ENCODE peak calls at places on chromosomes 7 and 10, in ten cellular contexts. I is neuronal stem cell; C is heart right ventricle; J is stomach; N is CD8-positive, alpha-beta T cell; X is Panc1; S is small intestine; M is Peyer's patch; O is left ventricle myocardium inferior; D is A549. W is an unnamed sample. For H3K4me1, the result is how much of the 10 kb centered on the place peaks cover.

GRCh38 chr7:143272871-143273270 is 9.6 kb downstream of the GSTK1 start:
- DNase-seq in I (no peak), M (no peak), O (no peak), D (no peak), S (no peak), J (no peak), C (no peak), N (no peak), X (no peak), W (no peak)

GRCh38 chr10:3482200-3482993 is 302.6 kb downstream of the KLF6 start:
- DNase-seq in X (no peak), I (peak), N (no peak), J (peak), D (peak), C (peak), S (peak), M (peak), O (no peak), W (peak)

GRCh38 chr10:11161910-11162309 is 144.2 kb downstream of the CELF2 start:
- DNase-seq in D (no peak), C (no peak), N (no peak), X (no peak), I (no peak), O (no peak), J (no peak), S (no peak), M (no peak), W (no peak)

GRCh38 chr10:97977673-97978072 is 52.7 kb downstream of the CRTAC1 start:
- DNase-seq in X (no peak), S (no peak), I (no peak), D (no peak), J (no peak), M (no peak), N (no peak), O (no peak), C (no peak), W (no peak)

GRCh38 chr7:7595451-7595850 is 28.8 kb downstream of the MIOS start:
- DNase-seq in N (no peak), S (peak), O (no peak), J (no peak), C (no peak), I (no peak), D (peak), X (peak), M (no peak), W (no peak)

GRCh38 chr7:124667312-124667711 is 98.3 kb downstream of the GPR37 start:
- DNase-seq in C (no peak), D (no peak), N (no peak), S (no peak), J (no peak), M (no peak), X (no peak), O (no peak), I (no peak), W (peak)

GRCh38 chr10:11337516-11337915 is 273.9 kb downstream of the USP6NL start:
- DNase-seq in S (no peak), M (no peak), N (no peak), X (no peak), I (no peak), D (no peak), O (no peak), J (no peak), C (no peak), W (no peak)

GRCh38 chr10:76352300-76352699 is 920.9 kb downstream of the LRMDA start:
- DNase-seq in X (no peak), S (no peak), C (no peak), M (no peak), J (no peak), D (peak), N (no peak), O (no peak), I (no peak), W (peak)

GRCh38 chr10:22670796-22671195 is 43.6 kb downstream of the PIP4K2A start:
- DNase-seq in N (no peak), C (no peak), M (no peak), D (no peak), O (no peak), X (no peak), J (no peak), I (no peak), S (no peak), W (no peak)

DNA sequence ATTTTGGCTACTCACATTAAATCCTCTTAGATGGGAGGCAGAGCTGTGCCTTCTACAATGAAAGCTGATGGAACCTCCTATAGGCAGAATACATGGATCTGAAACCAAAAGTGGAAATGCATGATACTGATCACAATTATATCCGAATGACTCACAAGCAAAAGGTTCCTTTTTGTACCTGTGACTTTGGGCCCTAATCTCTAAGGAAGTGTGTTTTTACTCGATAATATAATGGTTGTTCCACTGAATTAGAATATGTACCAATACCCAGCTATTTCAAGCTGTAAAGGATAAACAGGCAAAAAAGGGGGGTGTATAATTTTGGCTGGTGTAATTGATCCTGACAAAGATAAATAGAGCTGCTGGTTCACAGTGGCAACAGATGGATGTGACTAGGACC is 17.6 kb upstream of the LAMB1 start:
- DNase-seq in M (no peak), D (no peak), C (no peak), O (no peak), X (no peak), I (no peak), J (no peak), N (no peak), S (peak), W (no peak)
- H3K4me1 ChIP-seq in M (under half), D (under half), C (under half), O (under half), X (under half), I (under half), J (under half), N (under half), S (under half), W (under half)

GRCh38 chr10:72273410-72274212 is at the start of gene DDIT4:
- DNase-seq in M (peak), I (peak), J (peak), S (peak), D (peak), O (peak), C (peak), N (peak), X (peak), W (peak)
- H3K4me1 ChIP-seq in M (under half), I (under half), J (under half), S (under half), D (half or more), O (half or more), C (under half), N (under half), X (under half), W (under half)

GRCh38 chr7:42144253-42145002 is 92.6 kb downstream of the GLI3 start:
- DNase-seq in X (no peak), M (no peak), N (no peak), O (no peak), S (no peak), J (no peak), C (no peak), I (no peak), D (no peak), W (no peak)

GRCh38 chr7:42142089-42142488 is 94.9 kb downstream of the GLI3 start:
- DNase-seq in O (no peak), C (no peak), N (no peak), X (no peak), J (no peak), S (no peak), I (no peak), D (no peak), M (no peak), W (no peak)

GRCh38 chr7:42143605-42144252 is 93.3 kb downstream of the GLI3 start:
- DNase-seq in N (no peak), D (no peak), C (no peak), I (no peak), O (no peak), X (no peak), S (no peak), J (no peak), M (no peak), W (no peak)

GRCh38 chr7:42151309-42151708 is 85.7 kb downstream of the GLI3 start:
- DNase-seq in I (no peak), D (no peak), N (no peak), C (peak), X (no peak), M (no peak), S (no peak), J (no peak), O (no peak), W (no peak)

DNA sequence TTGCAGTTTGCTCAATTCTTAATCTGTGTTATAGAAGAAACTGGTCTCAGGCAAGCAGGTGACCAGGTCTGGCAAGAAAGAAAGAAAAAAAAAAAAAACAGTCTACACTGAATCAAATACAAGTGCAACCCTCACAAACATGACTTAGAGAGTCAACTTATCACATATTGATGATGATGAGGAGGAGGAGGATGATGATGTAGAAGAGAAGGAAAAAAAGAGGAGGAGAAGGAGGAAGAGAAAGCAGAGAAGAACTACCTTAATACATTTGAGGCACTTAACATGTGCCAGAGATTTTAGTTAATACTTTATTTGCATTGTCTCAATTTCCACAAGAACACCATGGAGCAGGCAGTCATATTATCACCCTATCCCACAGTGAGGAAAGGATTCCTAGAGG is 91.5 kb downstream of the GLI3 start:
- DNase-seq in C (no peak), O (no peak), M (no peak), D (no peak), I (no peak), S (no peak), J (no peak), N (no peak), X (no peak), W (no peak)
- H3K4me1 ChIP-seq in C (under half), O (under half), M (under half), D (under half), I (under half), S (under half), J (under half), N (under half), X (under half), W (under half)

DNA sequence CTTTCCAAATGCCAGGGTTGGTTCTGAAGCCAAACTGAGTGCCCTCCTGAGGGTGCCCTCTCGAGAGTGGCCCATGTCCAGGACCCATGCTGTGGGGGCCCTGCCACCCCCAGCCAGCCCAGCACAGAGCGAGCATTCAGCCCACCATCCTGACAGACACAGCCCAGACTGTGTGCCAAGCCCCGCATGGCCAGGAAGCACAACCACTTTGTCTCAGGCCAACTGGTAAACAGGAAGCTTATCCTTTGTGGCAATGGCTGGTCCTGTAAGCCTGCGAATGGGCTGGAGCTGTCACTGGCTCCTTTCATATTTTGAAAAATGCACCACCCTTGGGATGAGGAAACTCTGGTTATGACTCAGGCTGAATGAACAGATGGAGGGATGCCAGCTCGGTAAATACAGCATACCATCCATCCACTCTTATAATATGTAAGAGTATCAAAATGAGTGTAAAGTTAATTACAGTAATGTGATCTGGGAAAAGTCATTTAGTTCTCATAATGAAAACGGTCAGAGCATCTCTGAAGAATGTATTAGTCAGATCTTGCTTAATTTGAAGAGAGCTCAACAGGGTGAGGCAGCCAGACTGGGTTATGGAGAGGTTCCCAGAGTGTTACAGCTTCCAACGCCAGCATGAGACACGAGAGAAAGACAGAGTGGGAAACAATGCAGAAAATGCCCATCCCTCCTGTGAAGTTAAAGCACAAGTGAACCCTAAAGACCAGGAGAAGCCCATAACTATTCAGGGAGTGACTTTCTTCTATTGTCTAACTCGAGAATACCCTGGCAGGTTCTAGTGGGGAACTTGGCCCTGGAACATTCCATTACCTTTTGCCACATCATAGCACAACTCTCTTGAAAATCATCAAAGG is 65.1 kb downstream of the STK17A start:
- DNase-seq in M (peak), D (peak), X (peak), O (peak), I (no peak), J (peak), N (no peak), S (no peak), C (peak), W (peak)
- H3K4me1 ChIP-seq in M (under half), D (half or more), X (half or more), O (half or more), I (under half), J (under half), N (half or more), S (under half), C (half or more), W (under half)

DNA sequence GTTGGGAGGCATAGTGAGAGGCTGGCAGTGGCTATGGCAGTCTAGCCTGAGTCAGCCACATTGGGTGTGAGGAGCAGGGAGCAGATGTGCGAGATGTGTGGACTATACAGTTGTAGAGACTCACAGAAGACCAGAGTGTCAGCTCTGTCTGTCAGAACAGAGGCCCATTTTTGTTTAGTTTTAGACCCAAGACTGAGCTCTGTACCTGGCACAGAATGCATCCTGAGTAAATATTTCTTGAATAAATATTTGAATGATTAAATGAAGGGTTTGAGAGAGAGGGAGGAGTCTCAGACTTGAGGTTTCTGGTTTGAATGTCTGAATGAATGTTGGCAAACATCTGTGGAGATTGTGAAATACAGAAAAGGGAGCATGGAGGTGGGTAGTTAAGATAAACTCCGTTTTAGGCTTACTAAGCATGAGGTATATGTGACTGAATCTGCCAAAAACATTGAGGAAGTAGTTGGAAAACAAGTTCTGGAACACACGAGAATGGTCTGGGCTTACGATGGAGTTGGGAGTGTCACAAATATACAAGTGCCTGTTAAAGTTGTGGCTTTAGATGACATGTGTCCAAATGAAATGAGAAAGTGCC is 3.6 kb downstream of the SEC23IP start:
- DNase-seq in N (no peak), X (no peak), D (peak), I (no peak), C (no peak), J (peak), O (no peak), M (no peak), S (peak), W (peak)
- H3K4me1 ChIP-seq in N (under half), X (under half), D (under half), I (under half), C (under half), J (under half), O (half or more), M (under half), S (under half), W (under half)

GRCh38 chr7:6482307-6482706 is 34.6 kb upstream of the DAGLB start:
- DNase-seq in N (no peak), X (no peak), D (no peak), C (no peak), J (no peak), I (no peak), M (peak), O (no peak), S (peak), W (no peak)

GRCh38 chr7:6478186-6478585 is 30.4 kb upstream of the DAGLB start:
- DNase-seq in M (no peak), X (no peak), S (no peak), D (no peak), J (no peak), C (no peak), O (no peak), I (no peak), N (no peak), W (no peak)

GRCh38 chr7:6481445-6481844 is 33.7 kb upstream of the DAGLB start:
- DNase-seq in C (no peak), D (no peak), X (no peak), I (no peak), S (no peak), J (no peak), N (no peak), M (no peak), O (no peak), W (no peak)

GRCh38 chr7:6479067-6479466 is 31.3 kb upstream of the DAGLB start:
- DNase-seq in O (no peak), C (no peak), X (no peak), M (no peak), S (no peak), D (no peak), I (no peak), J (no peak), N (no peak), W (no peak)

DNA sequence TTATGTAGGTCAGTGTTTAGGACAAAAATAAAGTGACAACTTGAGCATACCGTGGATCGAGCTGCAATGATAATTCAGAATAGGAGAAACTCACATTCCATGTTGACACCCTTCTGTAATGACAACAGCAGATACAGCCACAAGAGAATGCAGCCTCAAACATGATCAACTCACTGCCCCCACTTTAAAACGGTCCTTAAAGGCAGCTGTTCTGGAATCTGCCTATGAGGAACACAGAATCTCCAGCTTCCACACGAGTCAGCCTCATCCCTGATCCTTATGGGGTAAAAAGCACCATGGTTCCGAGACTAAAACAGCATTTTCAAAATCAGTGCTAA is 32.5 kb upstream of the DAGLB start:
- DNase-seq in M (no peak), J (no peak), D (no peak), I (no peak), S (no peak), N (no peak), O (no peak), X (no peak), C (no peak), W (no peak)
- H3K4me1 ChIP-seq in M (under half), J (half or more), D (under half), I (under half), S (under half), N (under half), O (half or more), X (under half), C (half or more), W (under half)

GRCh38 chr7:158007697-158008257 is 579.8 kb downstream of the PTPRN2 start:
- DNase-seq in N (no peak), O (no peak), D (no peak), J (no peak), I (no peak), S (no peak), M (no peak), C (no peak), X (no peak), W (no peak)

GRCh38 chr7:158006841-158007696 is 580.6 kb downstream of the PTPRN2 start:
- DNase-seq in I (no peak), D (no peak), S (no peak), J (no peak), X (no peak), C (no peak), M (no peak), O (no peak), N (no peak), W (no peak)

GRCh38 chr7:158009886-158010285 is 577.7 kb downstream of the PTPRN2 start:
- DNase-seq in J (no peak), O (no peak), N (no peak), C (no peak), X (no peak), M (no peak), D (no peak), S (no peak), I (no peak), W (no peak)

GRCh38 chr7:158005531-158005930 is 582.1 kb downstream of the PTPRN2 start:
- DNase-seq in O (no peak), J (no peak), I (no peak), C (no peak), N (no peak), D (no peak), S (no peak), M (no peak), X (no peak), W (no peak)

GRCh38 chr7:158008267-158008666 is 579.4 kb downstream of the PTPRN2 start:
- DNase-seq in D (no peak), J (no peak), O (no peak), C (no peak), S (no peak), X (no peak), N (no peak), M (no peak), I (no peak), W (no peak)
- H3K4me1 ChIP-seq in D (under half), J (under half), O (under half), C (under half), S (under half), X (under half), N (under half), M (under half), I (under half), W (under half)

GRCh38 chr7:128741491-128741890 is 2.3 kb downstream of the CALU start:
- DNase-seq in M (no peak), J (no peak), S (no peak), D (no peak), C (no peak), I (no peak), X (no peak), O (no peak), N (no peak), W (no peak)

GRCh38 chr7:128745706-128746105 is 6.5 kb downstream of the CALU start:
- DNase-seq in O (no peak), S (no peak), I (no peak), M (no peak), X (no peak), N (no peak), J (no peak), C (no peak), D (no peak), W (no peak)

GRCh38 chr7:128742206-128742605 is 3.0 kb downstream of the CALU start:
- DNase-seq in M (no peak), D (no peak), O (no peak), N (no peak), S (no peak), X (peak), I (no peak), C (no peak), J (no peak), W (peak)

GRCh38 chr7:128743112-128743772 is 4.1 kb downstream of the CALU start:
- DNase-seq in S (no peak), J (no peak), X (no peak), O (no peak), M (no peak), C (no peak), D (no peak), I (no peak), N (no peak), W (no peak)

GRCh38 chr7:128744366-128744905 is 5.3 kb downstream of the CALU start:
- DNase-seq in I (no peak), M (no peak), J (no peak), O (no peak), D (no peak), S (no peak), C (no peak), X (no peak), N (no peak), W (no peak)
- H3K4me1 ChIP-seq in I (under half), M (under half), J (under half), O (half or more), D (under half), S (under half), C (under half), X (under half), N (under half), W (under half)

GRCh38 chr7:5689716-5690115 is 91.7 kb downstream of the RNF216 start:
- DNase-seq in N (no peak), C (no peak), M (no peak), D (no peak), J (no peak), S (no peak), X (no peak), O (no peak), I (no peak), W (no peak)
- H3K4me1 ChIP-seq in N (half or more), C (half or more), M (under half), D (half or more), J (half or more), S (under half), X (under half), O (half or more), I (under half), W (under half)